ENCODE peak calls at places on chromosomes 11 and 22, in four cellular contexts. O is neural crest cell, R is OCI-LY7, Z is immature natural killer cell. L is an unnamed sample.

GRCh38 chr11:18495268-18495667 is 31.5 kb downstream of the TSG101 start:
- DNase-seq in O (no peak), R (peak), Z (no peak), L (no peak)

GRCh38 chr11:33624082-33624481 is 76.5 kb downstream of the C11orf91 start:
- DNase-seq in O (no peak), R (no peak), Z (no peak), L (no peak)

GRCh38 chr11:96113100-96113710 is 189.3 kb upstream of the MTMR2 start:
- DNase-seq in O (no peak), R (no peak), Z (no peak), L (no peak)

GRCh38 chr11:121117753-121118152 is 16.7 kb downstream of the TECTA start:
- DNase-seq in O (no peak), R (no peak), Z (no peak), L (no peak)

GRCh38 chr11:124240621-124241397 is at the start of gene OR8G1:
- DNase-seq in O (no peak), R (no peak), Z (no peak), L (no peak)

GRCh38 chr22:48937032-48937639 is 890.5 kb downstream of the BRD1 start:
- DNase-seq in O (no peak), R (no peak), Z (no peak), L (no peak)

GRCh38 chr22:43535336-43535735 is 123.5 kb downstream of the MPPED1 start:
- DNase-seq in O (no peak), R (no peak), Z (no peak), L (no peak)

GRCh38 chr22:27507935-27508504 is 293.5 kb downstream of the MN1 start:
- DNase-seq in O (no peak), R (peak), Z (no peak), L (no peak)

GRCh38 chr11:23370580-23371275 is 510.5 kb upstream of the CCDC179 start:
- DNase-seq in O (no peak), R (no peak), Z (no peak), L (no peak)

GRCh38 chr11:34904421-34904950 is 11.7 kb downstream of the APIP start:
- DNase-seq in O (no peak), R (peak), Z (no peak), L (no peak)

GRCh38 chr11:65934014-65934413 is 11.3 kb upstream of the TSGA10IP start:
- DNase-seq in O (no peak), R (no peak), Z (no peak), L (no peak)

L was measured in HuH-7.